ENCODE peak calls at places on chromosomes 3 and 15, in four cellular contexts. W is COLO829, Y is esophagus squamous epithelium, N is body of pancreas. Q is an unnamed sample.

GRCh38 chr15:71334874-71335273 is 219.6 kb downstream of the THSD4 start:
- DNase-seq in W (no peak), Y (no peak), N (no peak), Q (no peak)

GRCh38 chr3:140832883-140833282 is 108.8 kb upstream of the SLC25A36 start:
- DNase-seq in W (no peak), Y (no peak), N (no peak), Q (no peak)

GRCh38 chr3:134034005-134034785 is 4.5 kb upstream of the SLCO2A1 start:
- DNase-seq in W (no peak), Y (no peak), N (no peak), Q (no peak)

GRCh38 chr3:143283432-143284128 is 164.0 kb downstream of the CHST2 start:
- DNase-seq in W (no peak), Y (no peak), N (no peak), Q (no peak)

GRCh38 chr3:54999801-55000200 is 71.9 kb upstream of the LRTM1 start:
- DNase-seq in W (no peak), Y (no peak), N (no peak), Q (no peak)

GRCh38 chr3:99892332-99892731 is 74.7 kb downstream of the CMSS1 start:
- DNase-seq in W (no peak), Y (no peak), N (no peak), Q (no peak)

GRCh38 chr3:105571005-105571404 is 204.3 kb downstream of the ALCAM start:
- DNase-seq in W (no peak), Y (no peak), N (no peak), Q (no peak)

GRCh38 chr3:188170461-188171459 is 16.8 kb downstream of the LPP start:
- DNase-seq in W (no peak), Y (no peak), N (no peak), Q (peak)

GRCh38 chr3:194318511-194319161 is 32.5 kb downstream of the CPN2 start:
- DNase-seq in W (no peak), Y (no peak), N (no peak), Q (no peak)

GRCh38 chr3:177041021-177041729 is 156.1 kb downstream of the TBL1XR1 start:
- DNase-seq in W (no peak), Y (no peak), N (peak), Q (no peak)

GRCh38 chr15:52233405-52233804 is 42.2 kb upstream of the GNB5 start:
- DNase-seq in W (no peak), Y (no peak), N (no peak), Q (no peak)

GRCh38 chr3:41267975-41268640 is 68.8 kb downstream of the CTNNB1 start:
- DNase-seq in W (peak), Y (no peak), N (no peak), Q (no peak)

GRCh38 chr3:42747581-42747980 is 25.5 kb downstream of the CCDC13 start:
- DNase-seq in W (no peak), Y (no peak), N (no peak), Q (peak)

GRCh38 chr15:90054618-90055097 is 47.6 kb downstream of the IDH2 start:
- DNase-seq in W (peak), Y (no peak), N (no peak), Q (no peak)

GRCh38 chr3:98991393-98991792 is 89.9 kb upstream of the DCBLD2 start:
- DNase-seq in W (no peak), Y (no peak), N (no peak), Q (no peak)

Q was measured in left lobe of liver.